ENCODE peak calls at places on chromosomes 6 and 20, in four cellular contexts. K, U, W and T are unnamed samples.

GRCh38 chr6:16725145-16725864 is 36.0 kb downstream of the ATXN1 start:
- DNase-seq in W (no peak), K (no peak), U (no peak), T (no peak)

GRCh38 chr6:43093361-43094289 is 17.5 kb downstream of the PTK7 start:
- DNase-seq in K (no peak), U (peak; percentile 21), W (no peak), T (peak; percentile 59)

GRCh38 chr20:50824137-50824536 is 29.3 kb downstream of the BCAS4 start:
- DNase-seq in K (no peak), U (no peak), W (no peak), T (no peak)

GRCh38 chr20:44966030-44966961 is at the start of gene STK4:
- DNase-seq in U (peak; percentile 93), K (peak; percentile 93), W (peak; percentile 92), T (peak; percentile 97)

GRCh38 chr20:20130399-20130798 is 78.1 kb downstream of the CFAP61 start:
- DNase-seq in U (no peak), K (no peak), W (no peak), T (no peak)

GRCh38 chr6:17442196-17442595 is 48.8 kb downstream of the CAP2 start:
- DNase-seq in W (no peak), U (no peak), K (no peak), T (no peak)

GRCh38 chr6:170057034-170057734 is 233.7 kb downstream of the DLL1 start:
- DNase-seq in K (no peak), U (no peak), W (no peak), T (peak; percentile 9)

GRCh38 chr20:40942775-40943174 is 85.8 kb upstream of the TOP1 start:
- DNase-seq in K (no peak), W (no peak), U (no peak), T (no peak)

GRCh38 chr6:150491131-150491795 is 108.4 kb upstream of the PLEKHG1 start:
- DNase-seq in W (no peak), U (no peak), K (no peak), T (no peak)

GRCh38 chr6:166707045-166707444 is 80.0 kb upstream of the RPS6KA2 start:
- DNase-seq in W (no peak), K (no peak), U (no peak), T (peak; percentile 82)

GRCh38 chr6:63716169-63716568 is 80.6 kb downstream of the PHF3 start:
- DNase-seq in U (no peak), W (no peak), K (no peak), T (no peak)

GRCh38 chr20:35077341-35077740 is 15.3 kb downstream of the TRPC4AP start:
- DNase-seq in U (no peak), K (no peak), W (no peak), T (no peak)

GRCh38 chr20:63703976-63704748 is 3.6 kb downstream of the ARFRP1 start:
- DNase-seq in K (no peak), U (no peak), W (no peak), T (no peak)

GRCh38 chr20:53706511-53707031 is 112.9 kb upstream of the ZNF217 start:
- DNase-seq in K (no peak), U (no peak), W (no peak), T (no peak)

GRCh38 chr6:118668761-118669411 is 17.5 kb upstream of the CEP85L start:
- DNase-seq in U (no peak), W (no peak), K (no peak), T (no peak)

GRCh38 chr6:32131439-32131948 is 1.4 kb upstream of the FKBPL start:
- DNase-seq in K (no peak), U (no peak), W (no peak), T (no peak)

GRCh38 chr6:19999319-20000191 is 162.4 kb downstream of the ID4 start:
- DNase-seq in U (no peak), W (no peak), K (no peak), T (no peak)

GRCh38 chr6:1296079-1296478 is 15.8 kb upstream of the FOXQ1 start:
- DNase-seq in U (no peak), K (no peak), W (no peak), T (no peak)

GRCh38 chr20:47730744-47731143 is 54.5 kb downstream of the SULF2 start:
- DNase-seq in U (no peak), K (no peak), W (no peak), T (no peak)

GRCh38 chr6:17927705-17928104 is 59.7 kb downstream of the KIF13A start:
- DNase-seq in K (no peak), W (no peak), U (peak; percentile 63), T (no peak)

GRCh38 chr6:16684896-16685554 is 76.2 kb downstream of the ATXN1 start:
- DNase-seq in W (peak; percentile 43), K (peak; percentile 25), U (no peak), T (no peak)

GRCh38 chr20:63491078-63491477 is 7.8 kb downstream of the EEF1A2 start:
- DNase-seq in W (no peak), U (no peak), K (no peak), T (no peak)

GRCh38 chr6:148109732-148110131 is 232.9 kb upstream of the SASH1 start:
- DNase-seq in K (no peak), W (no peak), U (no peak), T (no peak)

GRCh38 chr6:33168202-33168601 is 24.1 kb downstream of the COL11A2 start:
- DNase-seq in K (no peak), W (no peak), U (no peak), T (no peak)

GRCh38 chr6:168626046-168626445 is 185.1 kb downstream of the SMOC2 start:
- DNase-seq in W (no peak), K (no peak), U (no peak), T (no peak)

GRCh38 chr6:39075010-39075738 is 26.6 kb downstream of the GLP1R start:
- DNase-seq in K (no peak), W (no peak), U (no peak), T (no peak)

GRCh38 chr20:58651548-58651822 is 402 bp downstream of the STX16 start:
- DNase-seq in K (no peak), U (peak; percentile 24), W (no peak), T (no peak)

GRCh38 chr20:44083220-44083933 is 103.6 kb downstream of the JPH2 start:
- DNase-seq in U (peak; percentile 63), W (no peak), K (no peak), T (no peak)

GRCh38 chr6:75345413-75345812 is 60.8 kb upstream of the TMEM30A start:
- DNase-seq in U (no peak), W (no peak), K (no peak), T (no peak)